ENCODE peak calls at places on chromosomes 16 and 17, in nine cellular contexts. N is GM12865; W is left kidney; S is mucosa of gallbladder; H is CD8-positive, alpha-beta memory T cell; B is adrenal gland; Z is iris pigment epithelial cell; Y is ovary; K is C1 segment of cervical spinal cord. L is an unnamed sample.

GRCh38 chr16:68902376-68903345 is 59.3 kb downstream of the TANGO6 start:
- DNase-seq in N (peak; percentile 42), W (peak; percentile 87), S (peak; percentile 31), H (no peak), B (peak; percentile 40), Z (peak; percentile 64), Y (no peak), K (no peak), L (no peak)

GRCh38 chr17:59149051-59149450 is 5.9 kb downstream of the SKA2 start:
- DNase-seq in N (no peak), W (no peak), S (no peak), H (no peak), B (no peak), Z (no peak), Y (no peak), K (no peak), L (no peak)

GRCh38 chr17:34706029-34706428 is 126.6 kb downstream of the TMEM132E start:
- DNase-seq in N (no peak), W (peak; percentile 84), S (peak; percentile 42), H (no peak), B (peak; percentile 11), Z (peak; percentile 18), Y (no peak), K (no peak), L (no peak)

GRCh38 chr16:578870-579405 is 9.2 kb downstream of the PIGQ start:
- DNase-seq in N (peak; percentile 87), W (peak; percentile 87), S (peak; percentile 64), H (peak; percentile 50), B (peak; percentile 88), Z (peak; percentile 66), Y (no peak), K (no peak), L (peak; percentile 67)

GRCh38 chr17:72609501-72609900 is 483.0 kb downstream of the SLC39A11 start:
- DNase-seq in N (no peak), W (no peak), S (peak; percentile 40), H (no peak), B (no peak), Z (peak; percentile 57), Y (no peak), K (no peak), L (no peak)

GRCh38 chr16:64532117-64532516 is 589.7 kb downstream of the CDH11 start:
- DNase-seq in N (no peak), W (no peak), S (no peak), H (no peak), B (no peak), Z (no peak), Y (no peak), K (no peak), L (no peak)

GRCh38 chr16:68273459-68273858 is 9.1 kb downstream of the SLC7A6 start:
- DNase-seq in N (no peak), W (no peak), S (no peak), H (no peak), B (no peak), Z (no peak), Y (no peak), K (no peak), L (no peak)

GRCh38 chr17:76239538-76240274 is 587 bp downstream of the RNF157 start:
- DNase-seq in N (no peak), W (peak; percentile 46), S (no peak), H (no peak), B (no peak), Z (no peak), Y (no peak), K (no peak), L (peak; percentile 42)

GRCh38 chr16:4026854-4027253 is 89.4 kb downstream of the ADCY9 start:
- DNase-seq in N (no peak), W (no peak), S (no peak), H (no peak), B (no peak), Z (no peak), Y (no peak), K (no peak), L (no peak)

GRCh38 chr17:20171741-20172377 is 162.7 kb downstream of the SPECC1 start:
- DNase-seq in N (no peak), W (no peak), S (no peak), H (no peak), B (peak; percentile 16), Z (peak; percentile 15), Y (no peak), K (no peak), L (no peak)

GRCh38 chr16:69217433-69217832 is 30.5 kb downstream of the SNTB2 start:
- DNase-seq in N (no peak), W (no peak), S (no peak), H (no peak), B (no peak), Z (peak; percentile 70), Y (no peak), K (no peak), L (no peak)